ENCODE peak calls at places on chromosome 22, in ten cellular contexts. J is aorta; M is stimulated activated CD8-positive, alpha-beta memory T cell treated with anti-CD3 and anti-CD28 coated beads, Interleukin-4, amount 100 ng/mL, for 4 hours; K is posterior vena cava; G is mucosa of gallbladder; R is Calu3; D is SIG-M5; F is SW 1271; V is AG10803; N is colonic mucosa. I is an unnamed sample.

GRCh38 chr22:48096846-48097665 is 1334.6 kb downstream of the TBC1D22A start:
- DNase-seq in J (no peak), M (no peak), K (no peak), G (no peak), R (no peak), D (no peak), F (no peak), V (no peak), N (no peak), I (no peak)

GRCh38 chr22:44263547-44263946 is 49.2 kb downstream of the SHISAL1 start:
- DNase-seq in J (peak), M (no peak), K (peak), G (no peak), R (no peak), D (no peak), F (no peak), V (no peak), N (no peak), I (no peak)

GRCh38 chr22:24427500-24428164 is at the start of gene ADORA2A:
- DNase-seq in J (no peak), M (peak), K (no peak), G (peak), R (no peak), D (no peak), F (no peak), V (no peak), N (peak), I (no peak)

GRCh38 chr22:22773979-22774738 is 113.5 kb upstream of the IGLL5 start:
- DNase-seq in J (no peak), M (no peak), K (no peak), G (no peak), R (no peak), D (no peak), F (no peak), V (no peak), N (no peak), I (no peak)

GRCh38 chr22:37213218-37213855 is 1.1 kb upstream of the SSTR3 start:
- DNase-seq in J (peak), M (no peak), K (peak), G (no peak), R (no peak), D (no peak), F (no peak), V (no peak), N (no peak), I (no peak)

GRCh38 chr22:40690370-40690769 is 11.1 kb downstream of the MCHR1 start:
- DNase-seq in J (no peak), M (no peak), K (no peak), G (no peak), R (no peak), D (no peak), F (no peak), V (no peak), N (no peak), I (no peak)

GRCh38 chr22:37107779-37108621 is 1.5 kb downstream of the TMPRSS6 start:
- DNase-seq in J (no peak), M (no peak), K (no peak), G (no peak), R (no peak), D (no peak), F (no peak), V (no peak), N (no peak), I (no peak)

GRCh38 chr22:45185718-45186511 is 22.2 kb downstream of the NUP50 start:
- DNase-seq in J (peak), M (no peak), K (no peak), G (no peak), R (no peak), D (no peak), F (no peak), V (no peak), N (no peak), I (no peak)

GRCh38 chr22:21841422-21841821 is 26.0 kb downstream of the MAPK1 start:
- DNase-seq in J (no peak), M (no peak), K (no peak), G (no peak), R (no peak), D (no peak), F (no peak), V (no peak), N (no peak), I (no peak)

GRCh38 chr22:38564669-38565068 is 5.3 kb downstream of the DMC1 start:
- DNase-seq in J (no peak), M (no peak), K (no peak), G (no peak), R (no peak), D (no peak), F (no peak), V (peak), N (no peak), I (no peak)

GRCh38 chr22:36738416-36739020 is 35.0 kb upstream of the CACNG2 start:
- DNase-seq in J (no peak), M (no peak), K (peak), G (no peak), R (no peak), D (no peak), F (no peak), V (no peak), N (no peak), I (no peak)

GRCh38 chr22:44895296-44896055 is 114.3 kb downstream of the PHF21B start:
- DNase-seq in J (peak), M (no peak), K (no peak), G (no peak), R (no peak), D (no peak), F (no peak), V (no peak), N (no peak), I (no peak)

GRCh38 chr22:39457047-39457545 is 284 bp downstream of the MGAT3 start:
- DNase-seq in J (no peak), M (no peak), K (no peak), G (no peak), R (no peak), D (no peak), F (no peak), V (no peak), N (no peak), I (no peak)

GRCh38 chr22:30228509-30229359 is 17.8 kb downstream of the LIF start:
- DNase-seq in J (no peak), M (no peak), K (no peak), G (no peak), R (peak), D (no peak), F (no peak), V (no peak), N (no peak), I (no peak)

GRCh38 chr22:36433318-36434231 is 45.8 kb upstream of the MYH9 start:
- DNase-seq in J (no peak), M (no peak), K (no peak), G (no peak), R (peak), D (no peak), F (no peak), V (no peak), N (peak), I (no peak)

GRCh38 chr22:35275580-35275979 is 18.3 kb downstream of the HMGXB4 start:
- DNase-seq in J (no peak), M (no peak), K (no peak), G (no peak), R (no peak), D (no peak), F (no peak), V (peak), N (no peak), I (no peak)

GRCh38 chr22:36104988-36105387 is 55.6 kb downstream of the APOL3 start:
- DNase-seq in J (peak), M (no peak), K (no peak), G (no peak), R (no peak), D (no peak), F (no peak), V (no peak), N (no peak), I (no peak)

GRCh38 chr22:45451988-45452387 is 38.5 kb downstream of the RIBC2 start:
- DNase-seq in J (no peak), M (no peak), K (no peak), G (no peak), R (no peak), D (no peak), F (no peak), V (no peak), N (no peak), I (no peak)